ENCODE peak calls at places on chromosomes 3 and 15, in five cellular contexts. One of them, this sample, is unnamed. For H3K36me3, the result is how much of the 10 kb centered on the place peaks cover.

GRCh38 chr3:128620268-128620691 is 30.3 kb downstream of the RPN1 start:
- DNase-seq in fibroblast of lung: no peak
- DNase-seq in keratinocyte: no peak
- DNase-seq in HCT116: no peak
- DNase-seq in H1: no peak
- DNase-seq in this sample: no peak

GRCh38 chr3:126344380-126345041 is 12.7 kb downstream of the KLF15 start:
- DNase-seq in fibroblast of lung: no peak
- DNase-seq in HCT116: no peak
- DNase-seq in H1: no peak
- DNase-seq in keratinocyte: no peak
- DNase-seq in this sample: peak

GRCh38 chr3:127899200-127899599 is 15.8 kb upstream of the KBTBD12 start:
- DNase-seq in fibroblast of lung: no peak
- DNase-seq in HCT116: no peak
- DNase-seq in H1: no peak
- DNase-seq in keratinocyte: no peak
- DNase-seq in this sample: no peak

GRCh38 chr3:111577798-111578685 is 17.1 kb downstream of the ZBED2 start:
- DNase-seq in HCT116: peak
- DNase-seq in fibroblast of lung: peak
- DNase-seq in keratinocyte: no peak
- DNase-seq in H1: no peak
- DNase-seq in this sample: no peak

GRCh38 chr3:174376346-174376745 is 482.8 kb upstream of the NAALADL2 start:
- DNase-seq in H1: no peak
- DNase-seq in fibroblast of lung: peak
- DNase-seq in HCT116: no peak
- DNase-seq in keratinocyte: no peak
- DNase-seq in this sample: no peak

GRCh38 chr15:32870240-32871033 is 152.6 kb downstream of the GREM1 start:
- DNase-seq in fibroblast of lung: peak
- DNase-seq in keratinocyte: no peak
- DNase-seq in H1: no peak
- DNase-seq in HCT116: peak
- DNase-seq in this sample: no peak

GRCh38 chr3:64595253-64595694 is 92.5 kb downstream of the ADAMTS9 start:
- DNase-seq in H1: no peak
- DNase-seq in HCT116: no peak
- DNase-seq in keratinocyte: peak
- DNase-seq in fibroblast of lung: peak
- DNase-seq in this sample: peak

GRCh38 chr3:153621988-153622387 is 460.0 kb downstream of the RAP2B start:
- DNase-seq in keratinocyte: no peak
- DNase-seq in HCT116: no peak
- DNase-seq in H1: no peak
- DNase-seq in fibroblast of lung: no peak
- DNase-seq in this sample: no peak

GRCh38 chr3:179332240-179332639 is 9.4 kb downstream of the ZNF639 start:
- DNase-seq in HCT116: no peak
- DNase-seq in keratinocyte: no peak
- DNase-seq in fibroblast of lung: no peak
- DNase-seq in H1: no peak
- DNase-seq in this sample: no peak

GRCh38 chr15:49055630-49056029 is 9.4 kb upstream of the SECISBP2L start:
- DNase-seq in keratinocyte: no peak
- DNase-seq in fibroblast of lung: no peak
- DNase-seq in HCT116: no peak
- DNase-seq in H1: no peak
- DNase-seq in this sample: no peak

GRCh38 chr15:55744026-55744655 is 1.2 kb upstream of the PRTG start:
- DNase-seq in HCT116: no peak
- DNase-seq in H1: no peak
- DNase-seq in keratinocyte: no peak
- DNase-seq in fibroblast of lung: no peak
- DNase-seq in this sample: no peak

GRCh38 chr15:71807691-71808091 is 2.7 kb upstream of the NR2E3 start:
- DNase-seq in HCT116: no peak
- DNase-seq in keratinocyte: no peak
- DNase-seq in fibroblast of lung: peak
- DNase-seq in H1: no peak
- DNase-seq in this sample: no peak

GRCh38 chr3:6182909-6183308 is 678.0 kb upstream of the GRM7 start:
- DNase-seq in H1: no peak
- DNase-seq in HCT116: no peak
- DNase-seq in fibroblast of lung: no peak
- DNase-seq in keratinocyte: no peak
- DNase-seq in this sample: no peak

GRCh38 chr15:87570186-87570585 is 686.4 kb downstream of the NTRK3 start:
- DNase-seq in H1: no peak
- DNase-seq in HCT116: no peak
- DNase-seq in fibroblast of lung: peak
- DNase-seq in keratinocyte: no peak
- DNase-seq in this sample: no peak

GRCh38 chr3:113227146-113227545 is 15.8 kb downstream of the BOC start:
- DNase-seq in fibroblast of lung: no peak
- DNase-seq in keratinocyte: no peak
- DNase-seq in HCT116: no peak
- DNase-seq in H1: no peak
- DNase-seq in this sample: no peak

GRCh38 chr3:73611176-73611575 is 13.6 kb downstream of the PDZRN3 start:
- DNase-seq in H1: no peak
- DNase-seq in HCT116: no peak
- DNase-seq in fibroblast of lung: no peak
- DNase-seq in keratinocyte: no peak
- DNase-seq in this sample: no peak

GRCh38 chr3:160473233-160473632 is 23.6 kb upstream of the TRIM59 start:
- DNase-seq in H1: no peak
- DNase-seq in fibroblast of lung: peak
- DNase-seq in keratinocyte: peak
- DNase-seq in HCT116: no peak
- DNase-seq in this sample: no peak

GRCh38 chr15:69311319-69311721 is 12.6 kb downstream of the PAQR5 start:
- DNase-seq in fibroblast of lung: peak
- DNase-seq in keratinocyte: no peak
- DNase-seq in H1: no peak
- DNase-seq in HCT116: no peak
- DNase-seq in this sample: no peak

GRCh38 chr15:44574734-44575133 is 37.8 kb downstream of the EIF3J start:
- DNase-seq in fibroblast of lung: no peak
- DNase-seq in keratinocyte: no peak
- DNase-seq in HCT116: no peak
- DNase-seq in H1: no peak
- DNase-seq in this sample: no peak

GRCh38 chr3:39707314-39707909 is 102.0 kb upstream of the MYRIP start:
- DNase-seq in H1: no peak
- DNase-seq in keratinocyte: no peak
- DNase-seq in HCT116: peak
- DNase-seq in fibroblast of lung: peak
- DNase-seq in this sample: no peak

GRCh38 chr3:28150465-28151206 is 90.8 kb upstream of the CMC1 start:
- DNase-seq in keratinocyte: no peak
- DNase-seq in fibroblast of lung: no peak
- DNase-seq in HCT116: no peak
- DNase-seq in H1: no peak
- DNase-seq in this sample: no peak

GRCh38 chr3:127324080-127324479 is 36.2 kb upstream of the PRR20G start:
- DNase-seq in keratinocyte: no peak
- DNase-seq in H1: no peak
- DNase-seq in HCT116: no peak
- DNase-seq in fibroblast of lung: no peak
- DNase-seq in this sample: no peak

GRCh38 chr15:46708226-46708625 is 1009.1 kb upstream of the SEMA6D start:
- DNase-seq in H1: no peak
- DNase-seq in fibroblast of lung: peak
- DNase-seq in HCT116: no peak
- DNase-seq in keratinocyte: no peak
- DNase-seq in this sample: no peak

GRCh38 chr15:100249096-100249815 is 92.5 kb downstream of the ADAMTS17 start:
- DNase-seq in HCT116: no peak
- DNase-seq in fibroblast of lung: no peak
- DNase-seq in H1: no peak
- DNase-seq in keratinocyte: no peak
- DNase-seq in this sample: no peak

GRCh38 chr15:92831459-92832229 is 68.5 kb upstream of the CHD2 start:
- DNase-seq in H1: peak
- DNase-seq in keratinocyte: peak
- DNase-seq in HCT116: peak
- DNase-seq in fibroblast of lung: peak
- DNase-seq in this sample: peak

GRCh38 chr3:123540285-123540684 is 44.6 kb downstream of the HACD2 start:
- DNase-seq in fibroblast of lung: no peak
- DNase-seq in keratinocyte: no peak
- DNase-seq in HCT116: no peak
- DNase-seq in H1: no peak
- DNase-seq in this sample: no peak

GRCh38 chr3:122546151-122546550 is 17.9 kb downstream of the PARP9 start:
- DNase-seq in HCT116: no peak
- DNase-seq in fibroblast of lung: peak
- DNase-seq in keratinocyte: no peak
- DNase-seq in H1: no peak
- DNase-seq in this sample: no peak

GRCh38 chr15:101133181-101133460 is 118.7 kb downstream of the CHSY1 start:
- DNase-seq in fibroblast of lung: no peak
- DNase-seq in keratinocyte: no peak
- DNase-seq in H1: no peak
- DNase-seq in HCT116: no peak
- DNase-seq in this sample: peak

GRCh38 chr3:124407260-124407659 is 323.0 kb upstream of the UMPS start:
- DNase-seq in HCT116: no peak
- DNase-seq in H1: no peak
- DNase-seq in keratinocyte: no peak
- DNase-seq in fibroblast of lung: peak
- DNase-seq in this sample: no peak

GRCh38 chr15:58438956-58439355 is 7.2 kb downstream of the LIPC start:
- DNase-seq in H1: no peak
- DNase-seq in HCT116: peak
- DNase-seq in fibroblast of lung: peak
- DNase-seq in keratinocyte: no peak
- DNase-seq in this sample: no peak

DNA sequence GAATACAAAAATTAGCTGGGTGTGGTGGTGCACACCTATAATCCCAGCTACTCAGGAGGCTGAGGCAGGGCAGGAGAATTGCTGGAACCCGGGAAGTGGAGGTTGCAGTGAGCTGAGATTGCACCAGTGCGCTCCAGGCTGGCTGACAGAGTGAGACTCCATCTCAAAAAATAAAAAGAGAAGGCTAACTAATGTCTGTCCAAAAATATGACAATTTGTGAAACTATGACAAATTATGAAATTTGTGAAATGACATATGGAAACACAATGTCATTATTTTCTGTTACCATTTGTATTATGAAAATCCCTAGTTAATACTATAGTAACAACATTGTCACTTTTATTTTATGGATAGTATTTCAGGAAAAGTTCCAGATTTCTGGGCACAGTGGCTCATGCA is 1306.3 kb upstream of the EPHA6 start:
- DNase-seq in HCT116: no peak
- DNase-seq in H1: no peak
- DNase-seq in keratinocyte: no peak
- DNase-seq in fibroblast of lung: no peak
- DNase-seq in this sample: no peak
- TF ChIP-seq CTCF in HCT116: no peak
- TF ChIP-seq CTCF in H1: no peak
- TF ChIP-seq CTCF in keratinocyte: no peak
- TF ChIP-seq CTCF in fibroblast of lung: no peak
- TF ChIP-seq CTCF in this sample: no peak

GRCh38 chr3:9681011-9681722 is 22.5 kb upstream of the CPNE9 start:
- DNase-seq in fibroblast of lung: no peak
- DNase-seq in H1: no peak
- DNase-seq in HCT116: no peak
- DNase-seq in keratinocyte: no peak
- DNase-seq in this sample: no peak
- H3K36me3 ChIP-seq in fibroblast of lung: under half
- H3K36me3 ChIP-seq in H1: half or more
- H3K36me3 ChIP-seq in HCT116: under half
- H3K36me3 ChIP-seq in keratinocyte: under half
- H3K36me3 ChIP-seq in this sample: half or more

GRCh38 chr3:13601692-13602080 is 52.8 kb downstream of the FBLN2 start:
- DNase-seq in keratinocyte: no peak
- DNase-seq in fibroblast of lung: no peak
- DNase-seq in HCT116: no peak
- DNase-seq in H1: no peak
- DNase-seq in this sample: no peak

GRCh38 chr3:13598926-13599886 is 50.3 kb downstream of the FBLN2 start:
- DNase-seq in keratinocyte: no peak
- DNase-seq in fibroblast of lung: peak
- DNase-seq in HCT116: no peak
- DNase-seq in H1: no peak
- DNase-seq in this sample: no peak

GRCh38 chr3:13599887-13600450 is 51.0 kb downstream of the FBLN2 start:
- DNase-seq in keratinocyte: no peak
- DNase-seq in fibroblast of lung: no peak
- DNase-seq in H1: no peak
- DNase-seq in HCT116: no peak
- DNase-seq in this sample: no peak

GRCh38 chr3:13598201-13598600 is 49.3 kb downstream of the FBLN2 start:
- DNase-seq in HCT116: no peak
- DNase-seq in H1: no peak
- DNase-seq in keratinocyte: peak
- DNase-seq in fibroblast of lung: no peak
- DNase-seq in this sample: no peak

GRCh38 chr3:13600950-13601691 is 52.2 kb downstream of the FBLN2 start:
- DNase-seq in HCT116: peak
- DNase-seq in fibroblast of lung: peak
- DNase-seq in keratinocyte: peak
- DNase-seq in H1: no peak
- DNase-seq in this sample: no peak
- H3K9ac ChIP-seq in HCT116: no peak
- H3K9ac ChIP-seq in fibroblast of lung: no peak
- H3K9ac ChIP-seq in keratinocyte: peak
- H3K9ac ChIP-seq in H1: no peak
- H3K9ac ChIP-seq in this sample: no peak

DNA sequence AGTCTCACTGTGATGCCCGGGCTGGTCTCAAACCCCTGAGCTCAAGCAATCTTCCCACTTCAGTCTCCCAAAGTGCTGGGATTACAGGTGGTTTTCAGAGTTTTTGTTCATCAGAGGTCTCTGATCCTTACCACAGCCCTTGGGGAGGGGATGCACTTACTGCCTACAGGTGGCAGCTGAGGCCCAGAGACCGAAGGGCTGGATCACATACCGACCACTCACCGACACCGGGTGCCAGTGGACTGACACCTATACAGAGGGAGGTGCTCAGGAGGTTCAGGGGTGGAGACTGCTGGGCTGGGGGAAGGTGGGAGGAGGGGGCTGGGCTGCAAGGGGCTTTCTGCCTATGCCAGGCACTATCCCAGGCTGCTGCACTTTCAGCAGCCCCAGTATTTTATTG is 19.5 kb downstream of the DUSP7 start:
- DNase-seq in HCT116: no peak
- DNase-seq in H1: no peak
- DNase-seq in fibroblast of lung: no peak
- DNase-seq in keratinocyte: no peak
- DNase-seq in this sample: no peak
- TF ChIP-seq CTCF in HCT116: no peak
- TF ChIP-seq CTCF in H1: peak
- TF ChIP-seq CTCF in fibroblast of lung: no peak
- TF ChIP-seq CTCF in keratinocyte: peak
- TF ChIP-seq CTCF in this sample: no peak

GRCh38 chr3:148755570-148755969 is 57.9 kb downstream of the AGTR1 start:
- DNase-seq in H1: no peak
- DNase-seq in keratinocyte: no peak
- DNase-seq in fibroblast of lung: no peak
- DNase-seq in HCT116: no peak
- DNase-seq in this sample: no peak
- H3K36me3 ChIP-seq in H1: under half
- H3K36me3 ChIP-seq in keratinocyte: under half
- H3K36me3 ChIP-seq in fibroblast of lung: under half
- H3K36me3 ChIP-seq in HCT116: under half
- H3K36me3 ChIP-seq in this sample: under half